ENCODE peak calls at places on chromosome 1, in seven cellular contexts. A is H1, P is HepG2, Z is SK-N-SH, V is GM12878, G is GM12892, N is K562. T is an unnamed sample.

GRCh38 chr1:204729516-204729915 is 44.0 kb upstream of the LRRN2 start:
- DNase-seq in A (no peak), P (no peak), Z (no peak), V (no peak), G (no peak), N (no peak), T (no peak)

GRCh38 chr1:214310010-214310409 is 29.1 kb downstream of the SMYD2 start:
- DNase-seq in A (no peak), P (no peak), Z (no peak), V (no peak), G (no peak), N (no peak), T (no peak)

GRCh38 chr1:29900727-29901126 is 664.4 kb downstream of the PTPRU start:
- DNase-seq in A (no peak), P (no peak), Z (no peak), V (no peak), G (no peak), N (no peak), T (no peak)

GRCh38 chr1:170872663-170873062 is 62.7 kb upstream of the MROH9 start:
- DNase-seq in A (no peak), P (no peak), Z (no peak), V (peak), G (no peak), N (no peak), T (no peak)

GRCh38 chr1:23010734-23011449 is 4.8 kb downstream of the TEX46 start:
- DNase-seq in A (no peak), P (no peak), Z (no peak), V (no peak), G (no peak), N (no peak), T (no peak)

GRCh38 chr1:63705058-63705457 is 68.8 kb upstream of the ROR1 start:
- DNase-seq in A (no peak), P (peak), Z (no peak), V (no peak), G (no peak), N (no peak), T (no peak)

GRCh38 chr1:226640288-226640687 is 91.7 kb downstream of the STUM start:
- DNase-seq in A (no peak), P (no peak), Z (no peak), V (no peak), G (no peak), N (no peak), T (no peak)

GRCh38 chr1:145994391-145995120 is 1.8 kb downstream of the TXNIP start:
- DNase-seq in A (no peak), P (no peak), Z (no peak), V (no peak), G (no peak), N (peak), T (no peak)

GRCh38 chr1:226466301-226466700 is 58.4 kb upstream of the PARP1 start:
- DNase-seq in A (no peak), P (no peak), Z (no peak), V (no peak), G (no peak), N (no peak), T (no peak)

GRCh38 chr1:35097224-35097623 is 18.0 kb downstream of the ZMYM1 start:
- DNase-seq in A (no peak), P (no peak), Z (no peak), V (no peak), G (no peak), N (no peak), T (no peak)

GRCh38 chr1:117579221-117579906 is 26.5 kb upstream of the TENT5C start:
- DNase-seq in A (no peak), P (no peak), Z (no peak), V (no peak), G (no peak), N (no peak), T (no peak)

GRCh38 chr1:209769171-209769904 is 13.5 kb downstream of the TRAF3IP3 start:
- DNase-seq in A (no peak), P (no peak), Z (peak), V (peak), G (peak), N (no peak), T (peak)

GRCh38 chr1:91133240-91133639 is 111.4 kb upstream of the ZNF644 start:
- DNase-seq in A (no peak), P (no peak), Z (no peak), V (no peak), G (no peak), N (no peak), T (no peak)

GRCh38 chr1:42950146-42950480 is 8.6 kb downstream of the SLC2A1 start:
- DNase-seq in A (no peak), P (no peak), Z (no peak), V (no peak), G (no peak), N (no peak), T (no peak)

GRCh38 chr1:66372522-66373071 is 161.4 kb upstream of the SGIP1 start:
- DNase-seq in A (no peak), P (no peak), Z (no peak), V (no peak), G (no peak), N (no peak), T (no peak)

GRCh38 chr1:61337981-61338848 is 255.9 kb downstream of the NFIA start:
- DNase-seq in A (peak), P (peak), Z (peak), V (no peak), G (no peak), N (no peak), T (no peak)

GRCh38 chr1:15386128-15386824 is 23.4 kb upstream of the EFHD2 start:
- DNase-seq in A (no peak), P (no peak), Z (no peak), V (no peak), G (no peak), N (no peak), T (no peak)

GRCh38 chr1:87156124-87156523 is 172.6 kb upstream of the LMO4 start:
- DNase-seq in A (no peak), P (no peak), Z (no peak), V (no peak), G (no peak), N (no peak), T (no peak)

GRCh38 chr1:116411784-116412479 is 38.9 kb downstream of the ATP1A1 start:
- DNase-seq in A (no peak), P (peak), Z (no peak), V (no peak), G (no peak), N (no peak), T (no peak)

GRCh38 chr1:15128520-15129313 is 24.8 kb upstream of the TMEM51 start:
- DNase-seq in A (peak), P (peak), Z (peak), V (peak), G (peak), N (peak), T (peak)

GRCh38 chr1:202964755-202965440 is 2.2 kb downstream of the CYB5R1 start:
- DNase-seq in A (no peak), P (no peak), Z (no peak), V (no peak), G (no peak), N (no peak), T (no peak)

GRCh38 chr1:204384636-204385354 is 25.1 kb upstream of the PLEKHA6 start:
- DNase-seq in A (no peak), P (no peak), Z (peak), V (no peak), G (no peak), N (no peak), T (no peak)

GRCh38 chr1:93353286-93353685 is 7.6 kb downstream of the DR1 start:
- DNase-seq in A (no peak), P (no peak), Z (no peak), V (no peak), G (no peak), N (no peak), T (no peak)

GRCh38 chr1:20521960-20522861 is 14.3 kb upstream of the MUL1 start:
- DNase-seq in A (peak), P (peak), Z (peak), V (peak), G (no peak), N (peak), T (peak)

GRCh38 chr1:212680691-212681090 is 18.9 kb downstream of the BATF3 start:
- DNase-seq in A (no peak), P (peak), Z (no peak), V (no peak), G (no peak), N (no peak), T (no peak)

GRCh38 chr1:88552226-88552625 is 131.8 kb upstream of the PKN2 start:
- DNase-seq in A (no peak), P (no peak), Z (no peak), V (no peak), G (no peak), N (no peak), T (no peak)

GRCh38 chr1:65698590-65698989 is 94.1 kb upstream of the PDE4B start:
- DNase-seq in A (no peak), P (no peak), Z (no peak), V (no peak), G (no peak), N (no peak), T (no peak)

GRCh38 chr1:168623003-168623828 is 46.8 kb downstream of the XCL1 start:
- DNase-seq in A (no peak), P (no peak), Z (no peak), V (no peak), G (no peak), N (no peak), T (no peak)

GRCh38 chr1:9672444-9672843 is 20.9 kb downstream of the PIK3CD start:
- DNase-seq in A (no peak), P (no peak), Z (no peak), V (no peak), G (no peak), N (no peak), T (no peak)
- TF ChIP-seq TAF1 in A (no peak), P (no peak), Z (no peak), V (no peak), G (no peak), N (no peak), T (no peak)

DNA sequence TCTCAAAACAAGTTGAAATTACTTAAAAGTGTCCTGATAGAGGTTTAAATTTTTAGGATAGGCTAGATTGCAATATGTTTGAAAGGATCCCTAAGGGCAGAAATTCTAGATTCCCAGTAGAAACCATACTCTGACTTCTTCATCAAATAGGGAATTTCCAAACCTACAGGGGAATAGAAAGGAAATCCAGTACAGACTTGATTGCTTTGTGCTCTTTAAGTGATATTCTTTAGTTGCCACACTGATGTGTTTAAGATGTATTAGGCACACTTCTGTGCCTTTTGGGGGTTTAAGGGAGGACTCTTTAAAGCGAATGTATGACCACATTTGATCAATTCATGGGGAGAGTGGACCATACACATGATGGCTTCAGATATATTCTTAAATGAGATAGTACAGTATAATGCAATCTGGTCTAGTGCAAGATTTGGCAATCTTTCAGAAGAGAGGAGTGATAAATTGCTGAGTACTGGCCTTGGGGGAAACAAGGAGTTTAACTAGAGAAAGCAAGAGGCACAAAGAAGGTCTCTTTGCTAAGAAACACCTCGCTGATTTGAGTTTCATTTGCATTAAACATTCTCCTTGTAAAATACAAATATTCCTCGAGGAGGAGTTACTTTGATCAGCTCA is 268.8 kb upstream of the NR5A2 start:
- DNase-seq in A (no peak), P (no peak), Z (no peak), V (no peak), G (no peak), N (no peak), T (no peak)
- TF ChIP-seq TAF1 in A (no peak), P (no peak), Z (no peak), V (no peak), G (no peak), N (no peak), T (no peak)

GRCh38 chr1:77556045-77556444 is 126.4 kb downstream of the ZZZ3 start:
- DNase-seq in A (no peak), P (no peak), Z (no peak), V (no peak), G (no peak), N (no peak), T (no peak)

GRCh38 chr1:77560741-77561140 is 121.7 kb downstream of the ZZZ3 start:
- DNase-seq in A (no peak), P (no peak), Z (no peak), V (no peak), G (no peak), N (no peak), T (no peak)

GRCh38 chr1:77553568-77554291 is 128.7 kb downstream of the ZZZ3 start:
- DNase-seq in A (no peak), P (no peak), Z (no peak), V (no peak), G (no peak), N (no peak), T (no peak)

GRCh38 chr1:77558591-77559164 is 123.8 kb downstream of the ZZZ3 start:
- DNase-seq in A (no peak), P (no peak), Z (no peak), V (no peak), G (no peak), N (no peak), T (no peak)

GRCh38 chr1:77557053-77557452 is 125.4 kb downstream of the ZZZ3 start:
- DNase-seq in A (no peak), P (no peak), Z (no peak), V (no peak), G (no peak), N (no peak), T (no peak)
- TF ChIP-seq TAF1 in A (no peak), P (no peak), Z (no peak), V (no peak), G (no peak), N (no peak), T (no peak)

GRCh38 chr1:228338521-228339051 is 68.0 kb downstream of the TRIM11 start:
- DNase-seq in A (no peak), P (no peak), Z (no peak), V (no peak), G (no peak), N (no peak), T (no peak)
- TF ChIP-seq TAF1 in A (no peak), P (no peak), Z (no peak), V (no peak), G (no peak), N (no peak), T (no peak)

GRCh38 chr1:25672763-25673409 is 56.3 kb downstream of the MAN1C1 start:
- DNase-seq in A (no peak), P (no peak), Z (no peak), V (no peak), G (no peak), N (no peak), T (no peak)
- TF ChIP-seq TAF1 in A (no peak), P (no peak), Z (no peak), V (no peak), G (no peak), N (no peak), T (no peak)

GRCh38 chr1:157469715-157470114 is 82.6 kb downstream of the FCRL5 start:
- DNase-seq in A (no peak), P (no peak), Z (no peak), V (no peak), G (no peak), N (no peak), T (no peak)
- TF ChIP-seq TAF1 in A (no peak), P (no peak), Z (no peak), V (no peak), G (no peak), N (no peak), T (no peak)

DNA sequence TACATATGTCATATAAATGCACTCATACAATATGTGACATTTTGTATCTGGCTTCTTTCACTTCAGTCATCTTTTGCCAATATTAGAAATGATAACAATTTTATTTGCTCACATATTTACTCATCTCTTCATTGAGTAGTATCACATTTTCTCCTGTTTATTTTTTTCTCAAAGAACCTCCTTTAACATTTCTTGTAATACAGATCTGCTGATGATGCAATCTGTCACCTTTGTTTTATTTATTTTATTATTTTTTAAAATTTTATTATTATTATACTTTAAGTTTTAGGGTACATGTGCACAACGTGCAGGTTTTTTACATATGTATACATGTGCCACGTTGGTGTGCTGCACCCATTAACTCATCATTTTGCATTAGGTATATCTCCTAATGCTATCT is 15.8 kb upstream of the TSHB start:
- DNase-seq in A (no peak), P (no peak), Z (no peak), V (no peak), G (no peak), N (no peak), T (no peak)
- TF ChIP-seq TAF1 in A (no peak), P (no peak), Z (no peak), V (no peak), G (no peak), N (no peak), T (no peak)

DNA sequence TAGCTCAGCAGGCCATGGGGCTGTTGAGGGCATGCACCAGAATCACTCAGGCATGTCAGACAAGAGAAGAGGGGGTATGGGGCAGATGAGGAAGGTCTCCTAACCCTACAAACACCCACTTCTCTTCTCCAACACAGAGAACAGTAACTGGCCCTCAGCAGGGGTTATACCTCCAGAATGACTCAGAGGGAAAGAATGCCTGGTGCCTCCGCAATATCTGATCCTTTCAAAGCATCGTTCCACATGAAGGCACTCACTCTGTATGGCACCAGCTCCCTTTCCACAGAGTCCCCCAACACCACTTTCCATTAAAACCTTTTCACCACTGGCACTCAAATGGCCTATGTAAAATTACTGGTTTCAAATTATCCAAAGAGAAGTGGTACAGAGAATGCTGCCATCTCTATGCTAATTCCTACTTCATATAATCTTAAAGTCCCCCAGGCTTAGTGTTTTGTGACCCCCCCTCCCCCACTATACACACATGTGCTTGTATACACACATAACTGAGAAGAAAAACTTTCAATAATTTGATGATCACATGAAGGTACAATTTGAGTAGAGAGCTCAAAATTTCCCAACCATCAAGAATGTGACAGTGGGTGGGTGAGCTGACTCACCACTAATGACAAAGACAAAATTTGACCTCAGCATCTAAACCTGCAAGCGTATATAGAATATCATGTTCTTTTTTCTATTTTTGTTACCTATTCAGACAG is 91.5 kb downstream of the SIPA1L2 start:
- DNase-seq in A (peak), P (peak), Z (no peak), V (no peak), G (no peak), N (no peak), T (no peak)
- TF ChIP-seq TAF1 in A (no peak), P (no peak), Z (no peak), V (no peak), G (no peak), N (no peak), T (no peak)

GRCh38 chr1:39076127-39076798 is 50.1 kb downstream of the NDUFS5 start:
- DNase-seq in A (no peak), P (peak), Z (no peak), V (no peak), G (no peak), N (no peak), T (no peak)
- TF ChIP-seq TAF1 in A (no peak), P (no peak), Z (no peak), V (no peak), G (no peak), N (no peak), T (no peak)

GRCh38 chr1:246141306-246141705 is 365.8 kb downstream of the SMYD3 start:
- DNase-seq in A (no peak), P (no peak), Z (no peak), V (no peak), G (no peak), N (no peak), T (no peak)
- TF ChIP-seq TAF1 in A (no peak), P (no peak), Z (no peak), V (no peak), G (no peak), N (no peak), T (no peak)